ENCODE peak calls at places on chromosome 20, in seven cellular contexts. K is keratinocyte, E is endodermal cell, P is OCI-LY7, I is left ventricle myocardium inferior, Q is AG04450, F is adrenal gland. O is an unnamed sample.

GRCh38 chr20:40564997-40565680 is 123.9 kb downstream of the MAFB start:
- DNase-seq in I (no peak), E (no peak), F (peak), Q (peak), P (no peak), K (peak), O (peak)

GRCh38 chr20:33882481-33882880 is 71.3 kb downstream of the CHMP4B start:
- DNase-seq in E (no peak), K (no peak), P (no peak), F (no peak), I (no peak), Q (no peak), O (no peak)

GRCh38 chr20:25399038-25399430 is 8.4 kb upstream of the ABHD12 start:
- DNase-seq in I (no peak), K (no peak), Q (peak), F (peak), E (peak), P (peak), O (peak)

GRCh38 chr20:9411833-9412232 is 102.6 kb upstream of the LAMP5 start:
- DNase-seq in Q (no peak), I (no peak), P (no peak), F (no peak), E (no peak), K (no peak), O (no peak)

GRCh38 chr20:21615617-21616080 is 89.8 kb upstream of the PAX1 start:
- DNase-seq in P (peak), F (peak), I (peak), K (peak), Q (no peak), E (peak), O (peak)

GRCh38 chr20:6766433-6766832 is 1.1 kb upstream of the BMP2 start:
- DNase-seq in F (no peak), P (no peak), Q (no peak), I (no peak), E (peak), K (no peak), O (no peak)

GRCh38 chr20:23350855-23351838 is 556 bp downstream of the NXT1 start:
- DNase-seq in K (no peak), P (peak), Q (no peak), I (peak), E (peak), F (peak), O (peak)

GRCh38 chr20:37992802-37993538 is 40.3 kb downstream of the TTI1 start:
- DNase-seq in Q (peak), F (peak), K (peak), I (peak), P (peak), E (no peak), O (peak)

GRCh38 chr20:62898970-62899632 is 27.2 kb downstream of the DIDO1 start:
- DNase-seq in Q (no peak), K (no peak), I (no peak), P (no peak), E (peak), F (no peak), O (no peak)

GRCh38 chr20:42118001-42118400 is 499.8 kb upstream of the CHD6 start:
- DNase-seq in E (no peak), Q (no peak), I (no peak), K (no peak), P (no peak), F (no peak), O (no peak)

DNA sequence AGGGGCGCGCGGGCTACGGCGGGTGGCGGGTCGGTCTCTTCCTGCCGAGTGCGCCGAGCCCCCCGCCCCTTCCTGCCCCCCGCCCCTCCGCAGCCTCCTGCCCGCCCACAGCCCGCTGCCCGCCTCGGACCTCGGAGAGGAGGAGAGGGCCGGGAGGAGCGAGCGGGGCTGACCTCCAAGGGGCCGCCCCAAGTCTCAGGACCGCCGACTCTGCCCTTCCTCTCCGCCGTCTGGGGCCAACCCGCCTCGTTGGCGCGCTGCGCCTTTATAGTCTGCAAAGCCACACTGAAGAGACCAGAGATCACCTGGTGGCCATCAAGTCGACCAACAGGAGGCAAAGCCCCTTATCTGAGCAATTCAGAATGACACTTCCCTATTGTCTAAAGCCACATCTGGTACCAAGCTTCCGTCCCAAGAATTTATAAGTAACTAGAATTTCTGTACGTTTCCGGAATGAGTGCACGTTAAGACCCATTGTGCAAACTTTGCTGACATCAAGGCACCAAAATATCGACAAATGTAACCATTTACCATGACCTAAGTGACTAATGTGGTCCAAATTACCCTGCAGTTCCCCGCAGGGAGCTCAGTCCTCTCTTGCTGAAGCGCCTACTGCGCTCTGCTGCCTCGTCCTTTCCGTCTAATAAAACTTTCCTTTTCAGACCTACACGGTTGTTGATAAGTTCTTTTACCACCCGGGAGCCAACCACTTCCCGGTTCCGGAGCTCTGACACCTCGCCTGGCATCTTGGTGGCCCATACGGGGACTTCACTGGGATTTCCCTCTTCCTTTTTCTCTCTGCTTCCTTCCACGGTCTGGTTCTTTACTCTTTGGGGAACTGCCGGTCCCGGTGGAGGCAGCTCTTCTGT is at the start of gene CPXM1:
- DNase-seq in P (no peak), F (no peak), K (no peak), I (no peak), Q (no peak), E (peak), O (no peak)
- TF ChIP-seq CTCF in P (no peak), F (no peak), K (no peak), I (no peak), Q (no peak), E (peak), O (no peak)

GRCh38 chr20:20022498-20022897 is 5.3 kb downstream of the NAA20 start:
- DNase-seq in K (no peak), Q (no peak), I (no peak), F (no peak), P (no peak), E (no peak), O (no peak)

GRCh38 chr20:20023395-20023794 is 6.2 kb downstream of the NAA20 start:
- DNase-seq in K (no peak), E (no peak), F (no peak), P (no peak), I (no peak), Q (no peak), O (no peak)

GRCh38 chr20:20024942-20025341 is 7.8 kb downstream of the NAA20 start:
- DNase-seq in P (no peak), K (no peak), F (no peak), I (no peak), E (no peak), Q (no peak), O (no peak)

GRCh38 chr20:20019123-20019522 is 2.0 kb downstream of the NAA20 start:
- DNase-seq in Q (no peak), F (no peak), P (no peak), E (no peak), K (peak), I (no peak), O (peak)

GRCh38 chr20:20021835-20022234 is 4.7 kb downstream of the NAA20 start:
- DNase-seq in K (no peak), P (no peak), E (no peak), Q (no peak), I (no peak), F (no peak), O (no peak)
- H3K27ac ChIP-seq in K (no peak), P (no peak), E (no peak), Q (no peak), I (no peak), F (no peak), O (no peak)

GRCh38 chr20:10555393-10555792 is 118.4 kb downstream of the JAG1 start:
- DNase-seq in E (no peak), F (no peak), I (no peak), K (no peak), P (no peak), Q (no peak), O (no peak)

GRCh38 chr20:10554285-10554684 is 119.2 kb downstream of the SLX4IP start:
- DNase-seq in K (no peak), Q (no peak), I (no peak), P (no peak), F (no peak), E (no peak), O (no peak)

GRCh38 chr20:10551732-10552724 is 116.9 kb downstream of the SLX4IP start:
- DNase-seq in F (no peak), I (no peak), P (no peak), Q (no peak), E (peak), K (no peak), O (no peak)

GRCh38 chr20:10555865-10556308 is 117.9 kb downstream of the JAG1 start:
- DNase-seq in Q (no peak), I (no peak), F (no peak), K (no peak), P (no peak), E (no peak), O (peak)

GRCh38 chr20:10553326-10553984 is 118.3 kb downstream of the SLX4IP start:
- DNase-seq in P (peak), K (no peak), E (peak), Q (peak), I (peak), F (peak), O (peak)
- TF ChIP-seq CTCF in P (peak), K (peak), E (peak), Q (peak), I (peak), F (peak), O (peak)

GRCh38 chr20:1758765-1759164 is 101.2 kb upstream of the SIRPG start:
- DNase-seq in F (no peak), P (no peak), I (no peak), K (no peak), Q (no peak), E (no peak), O (no peak)

GRCh38 chr20:1754306-1754705 is 96.7 kb upstream of the SIRPG start:
- DNase-seq in F (no peak), Q (no peak), K (no peak), P (no peak), E (no peak), I (no peak), O (no peak)

GRCh38 chr20:1754749-1755148 is 97.2 kb upstream of the SIRPG start:
- DNase-seq in K (no peak), I (no peak), F (no peak), E (no peak), Q (no peak), P (no peak), O (no peak)

GRCh38 chr20:1757606-1758507 is 100.3 kb upstream of the SIRPG start:
- DNase-seq in I (no peak), E (no peak), K (no peak), Q (no peak), F (no peak), P (no peak), O (no peak)

DNA sequence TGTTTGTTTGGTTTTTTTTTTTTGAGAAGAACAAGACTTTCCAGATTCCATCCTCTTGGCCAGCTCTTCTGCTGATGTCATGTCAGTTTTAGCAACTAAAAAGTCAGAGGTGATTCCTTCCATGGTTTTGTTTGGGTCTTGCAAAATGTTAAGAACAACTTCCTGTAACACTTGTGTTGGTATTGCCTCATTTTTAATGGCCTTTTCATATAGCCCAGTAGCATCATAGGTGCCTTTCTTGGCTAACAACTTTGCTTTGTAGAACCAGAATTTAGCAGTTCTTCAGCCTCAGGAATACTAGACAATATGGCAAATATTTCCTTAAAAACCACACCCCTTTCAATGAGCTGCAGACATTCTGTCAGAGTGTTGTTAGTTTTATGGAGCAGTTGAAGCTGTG is 99.5 kb upstream of the SIRPG start:
- DNase-seq in K (no peak), Q (no peak), I (no peak), E (no peak), F (no peak), P (no peak), O (peak)
- H3K27ac ChIP-seq in K (no peak), Q (no peak), I (no peak), E (no peak), F (no peak), P (no peak), O (no peak)

DNA sequence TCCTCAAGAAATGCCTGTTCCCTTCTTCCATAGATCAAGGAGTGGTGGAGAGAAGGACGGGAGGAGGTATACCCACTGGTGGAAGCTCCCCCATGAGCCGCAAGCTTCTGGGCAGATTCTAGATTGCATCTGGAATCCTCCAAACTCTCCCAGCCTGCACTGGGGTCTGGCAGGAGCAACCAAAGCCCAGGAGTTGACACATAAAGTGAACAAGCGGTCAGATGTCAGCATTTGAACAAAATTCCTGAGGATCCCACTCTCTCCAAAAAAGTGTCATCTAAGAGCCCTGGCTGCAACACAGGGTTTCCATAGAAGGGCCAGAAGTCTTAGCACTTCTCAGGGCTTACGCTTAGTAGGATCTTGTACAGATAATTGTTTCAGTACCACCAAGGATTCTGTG is 88.2 kb downstream of the KCNB1 start:
- DNase-seq in I (no peak), Q (no peak), E (no peak), F (no peak), P (no peak), K (no peak), O (no peak)
- TF ChIP-seq CTCF in I (no peak), Q (no peak), E (no peak), F (no peak), P (no peak), K (no peak), O (no peak)

DNA sequence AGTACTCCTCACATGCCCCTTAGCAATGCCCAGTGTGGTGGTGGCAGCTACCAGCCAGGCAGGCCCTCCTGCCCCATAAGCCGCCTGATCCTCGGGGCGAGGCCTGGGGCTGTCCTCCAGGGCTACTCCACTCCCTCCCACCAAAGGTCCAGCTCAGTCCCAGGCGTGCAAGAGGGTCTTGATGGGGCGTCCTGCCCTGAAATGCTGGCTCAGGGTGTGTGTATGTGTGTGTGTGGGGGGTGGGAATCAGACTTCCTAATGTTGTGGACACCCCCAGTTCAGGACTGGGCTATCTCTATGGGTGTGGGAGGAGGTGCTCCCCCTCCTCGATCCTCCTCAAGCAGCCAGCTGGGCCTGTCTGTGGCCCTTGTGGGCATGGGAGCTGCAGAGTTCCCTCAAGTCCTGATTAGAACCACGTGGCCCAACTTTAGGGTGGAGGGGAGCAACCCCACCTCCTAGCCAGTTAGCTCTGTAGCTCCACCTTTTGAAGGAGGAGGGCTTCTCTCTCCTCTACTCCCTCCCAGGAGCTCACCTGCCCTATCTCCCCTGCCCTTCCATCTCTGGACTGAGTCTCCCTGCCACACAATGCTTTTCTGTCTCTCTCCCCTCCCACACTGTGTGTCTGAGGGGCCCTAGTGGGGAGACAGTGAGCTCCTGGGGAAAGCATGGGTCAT is 7.6 kb downstream of the HSPA12B start:
- DNase-seq in E (no peak), F (no peak), P (no peak), Q (no peak), I (no peak), K (no peak), O (no peak)
- H3K27ac ChIP-seq in E (no peak), F (no peak), P (no peak), Q (no peak), I (peak), K (no peak), O (no peak)

DNA sequence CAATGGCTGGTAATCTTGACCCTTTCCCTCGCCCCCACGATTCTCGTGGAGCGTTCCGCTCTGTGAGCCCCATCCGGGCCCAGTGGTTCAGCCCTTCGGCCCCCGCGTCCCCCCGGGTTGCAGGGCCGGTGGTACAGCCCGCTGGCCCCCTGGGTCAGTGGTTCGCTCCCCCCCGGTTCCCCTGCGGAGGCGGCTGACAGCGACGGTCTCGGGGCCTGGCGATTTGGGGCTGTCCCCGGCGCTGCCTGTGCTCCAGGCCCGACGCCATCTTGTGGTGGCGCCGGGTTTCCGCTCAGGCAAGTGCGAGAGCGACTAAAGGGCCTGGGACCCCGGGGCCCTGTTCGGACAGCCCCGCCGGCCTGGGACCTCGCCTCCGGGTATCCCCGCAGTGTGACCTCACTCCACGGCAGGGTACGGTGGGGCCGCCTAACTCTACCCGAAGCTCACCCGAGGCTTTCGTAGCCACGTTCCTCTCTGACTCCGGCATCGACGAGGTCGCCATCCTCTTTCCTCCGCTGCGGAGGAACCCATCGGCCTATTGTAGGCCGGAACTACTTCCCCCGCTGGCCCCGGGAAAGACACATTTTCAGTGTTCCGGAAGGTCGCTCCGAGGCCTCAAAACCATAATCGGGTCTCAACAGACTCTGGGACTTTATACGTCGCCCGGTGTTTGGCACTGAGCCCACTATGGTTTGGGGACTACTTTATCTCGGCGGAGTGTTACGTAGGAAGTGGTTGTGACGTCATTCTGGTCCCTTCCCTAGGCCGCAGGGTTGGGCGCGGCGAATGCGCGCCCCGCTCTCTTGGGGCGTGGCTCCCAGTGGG is at the start of gene ZNF335:
- DNase-seq in Q (peak), F (peak), I (peak), K (peak), P (peak), E (peak), O (peak)
- TF ChIP-seq CTCF in Q (peak), F (peak), I (peak), K (no peak), P (no peak), E (peak), O (no peak)

DNA sequence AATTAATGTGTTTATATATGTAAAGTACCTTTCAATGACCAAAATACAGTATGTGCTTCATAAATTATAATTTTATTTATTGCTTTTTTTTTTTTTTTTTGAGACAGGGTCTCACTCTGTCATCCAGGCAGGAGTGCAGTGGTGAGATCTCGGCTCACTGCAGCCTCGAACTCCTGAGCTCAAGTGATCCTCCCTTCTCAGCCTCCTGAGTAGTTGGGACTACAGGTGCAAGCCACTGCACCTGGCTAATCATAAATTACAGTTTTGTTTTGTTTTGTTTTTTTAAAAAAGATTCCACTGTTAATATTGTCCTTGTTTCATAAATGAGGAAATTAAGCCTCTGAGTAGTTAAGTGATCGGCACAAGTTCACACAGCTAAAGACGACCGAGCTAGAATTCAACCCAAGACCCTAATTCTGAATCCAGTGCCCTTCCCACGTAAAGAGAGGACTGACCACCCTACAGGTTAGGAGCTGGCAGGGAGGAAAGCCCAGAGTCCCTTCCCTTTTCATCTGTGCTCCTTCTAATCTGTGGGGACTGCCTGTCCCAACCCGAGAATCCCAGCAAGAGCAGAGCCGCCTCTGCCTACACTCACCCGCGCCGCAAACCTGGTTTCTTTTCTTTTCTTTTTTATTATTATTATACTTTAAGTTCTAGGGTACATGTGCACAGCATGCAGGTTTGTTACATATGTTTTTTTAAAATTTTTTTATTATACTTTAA is 8.5 kb upstream of the GDF5 start:
- DNase-seq in F (no peak), I (no peak), E (peak), P (no peak), K (no peak), Q (no peak), O (no peak)
- H3K27ac ChIP-seq in F (no peak), I (no peak), E (no peak), P (no peak), K (no peak), Q (no peak), O (no peak)

O was measured in PC-3.